ENCODE peak calls at places on chromosomes 6 and 20, in four cellular contexts. W is SJSA1, V is body of pancreas, L is Peyer's patch. I is an unnamed sample. For H3K4me1, the result is how much of the 10 kb centered on the place peaks cover.

GRCh38 chr6:33413200-33413599 is 2.4 kb downstream of the PHF1 start:
- DNase-seq in W (no peak), V (no peak), L (no peak), I (no peak)

GRCh38 chr6:3776881-3777507 is 25.5 kb upstream of the PXDC1 start:
- DNase-seq in W (no peak), V (no peak), L (no peak), I (no peak)

GRCh38 chr6:105763866-105764265 is 322.3 kb upstream of the PRDM1 start:
- DNase-seq in W (no peak), V (no peak), L (no peak), I (no peak)

GRCh38 chr6:73648166-73648565 is 5.6 kb downstream of the SLC17A5 start:
- DNase-seq in W (no peak), V (no peak), L (no peak), I (no peak)

GRCh38 chr20:5844063-5844681 is 94.0 kb downstream of the SHLD1 start:
- DNase-seq in W (no peak), V (no peak), L (no peak), I (no peak)

GRCh38 chr20:1894951-1895673 is at the start of gene SIRPA:
- DNase-seq in W (peak), V (peak), L (peak), I (peak)

GRCh38 chr6:134875367-134875766 is 74.5 kb downstream of the ALDH8A1 start:
- DNase-seq in W (no peak), V (no peak), L (no peak), I (no peak)

GRCh38 chr6:12022903-12023522 is 10.9 kb downstream of the HIVEP1 start:
- DNase-seq in W (no peak), V (no peak), L (no peak), I (no peak)

GRCh38 chr6:125812394-125813231 is 21.9 kb downstream of the NCOA7 start:
- DNase-seq in W (peak), V (no peak), L (no peak), I (no peak)

GRCh38 chr6:75167851-75168250 is 38.0 kb downstream of the COL12A1 start:
- DNase-seq in W (no peak), V (no peak), L (no peak), I (no peak)

GRCh38 chr6:56730663-56731529 is 88.2 kb upstream of the DST start:
- DNase-seq in W (no peak), V (no peak), L (no peak), I (no peak)

GRCh38 chr20:2918096-2919049 is 45.1 kb downstream of the PTPRA start:
- DNase-seq in W (no peak), V (no peak), L (no peak), I (no peak)

GRCh38 chr6:89298680-89299450 is 16.2 kb downstream of the GABRR2 start:
- DNase-seq in W (no peak), V (no peak), L (no peak), I (no peak)

GRCh38 chr20:41222703-41223102 is 85.4 kb downstream of the PLCG1 start:
- DNase-seq in W (no peak), V (no peak), L (no peak), I (no peak)
- H3K27ac ChIP-seq in W (no peak), V (peak), L (no peak), I (no peak)

GRCh38 chr20:31839782-31840487 is 5.5 kb downstream of the FOXS1 start:
- DNase-seq in W (no peak), V (no peak), L (no peak), I (no peak)
- H3K4me1 ChIP-seq in W (half or more), V (under half), L (under half), I (under half)

DNA sequence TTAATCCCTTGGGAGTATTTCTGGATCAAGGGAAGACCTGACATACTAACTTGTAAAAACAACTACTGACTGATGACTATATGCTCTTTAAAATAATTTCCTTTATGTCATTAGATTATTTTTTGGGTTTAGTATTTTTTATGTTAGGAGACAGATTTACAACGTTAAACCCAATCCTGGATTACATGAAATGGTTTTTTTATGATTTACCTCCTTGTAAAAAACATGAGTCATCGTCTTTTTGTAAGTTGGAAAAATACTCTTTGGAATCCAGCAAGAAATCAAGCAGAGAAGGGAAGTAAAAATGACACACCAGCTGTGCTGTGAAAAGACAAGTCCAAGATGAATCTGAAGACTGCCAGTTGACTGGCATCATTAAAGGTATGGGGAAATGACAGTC is 6.7 kb downstream of the STK4 start:
- DNase-seq in W (no peak), V (no peak), L (no peak), I (no peak)
- H3K27ac ChIP-seq in W (no peak), V (no peak), L (no peak), I (no peak)

GRCh38 chr20:62149532-62150235 is 6.1 kb downstream of the SS18L1 start:
- DNase-seq in W (no peak), V (no peak), L (no peak), I (no peak)

GRCh38 chr20:62147528-62147927 is 4.0 kb downstream of the SS18L1 start:
- DNase-seq in W (no peak), V (no peak), L (no peak), I (no peak)

GRCh38 chr20:62147125-62147524 is 3.6 kb downstream of the SS18L1 start:
- DNase-seq in W (no peak), V (no peak), L (no peak), I (no peak)

GRCh38 chr20:62150236-62150575 is 6.6 kb downstream of the SS18L1 start:
- DNase-seq in W (no peak), V (no peak), L (no peak), I (no peak)

GRCh38 chr20:62148908-62149314 is 5.3 kb downstream of the SS18L1 start:
- DNase-seq in W (no peak), V (no peak), L (no peak), I (no peak)
- H3K4me1 ChIP-seq in W (under half), V (under half), L (under half), I (under half)

I was measured in transverse colon.